ENCODE peak calls at places on chromosomes 16 and 17, in five cellular contexts. F, I, P, V and Z are unnamed samples.

GRCh38 chr16:70750893-70751467 is 50.0 kb downstream of the VAC14 start:
- DNase-seq in F (peak), I (peak), P (peak), V (peak), Z (peak)

GRCh38 chr17:17890773-17891759 is 54.3 kb upstream of the SREBF1 start:
- DNase-seq in F (no peak), I (no peak), P (peak), V (no peak), Z (no peak)

GRCh38 chr16:13134843-13135242 is 233.4 kb downstream of the SHISA9 start:
- DNase-seq in F (no peak), I (no peak), P (peak), V (no peak), Z (no peak)

GRCh38 chr17:51154176-51154575 is 817 bp downstream of the NME1 start:
- DNase-seq in F (no peak), I (no peak), P (no peak), V (no peak), Z (no peak)

GRCh38 chr17:74475189-74475588 is 8.8 kb downstream of the CD300A start:
- DNase-seq in F (no peak), I (no peak), P (no peak), V (no peak), Z (no peak)

GRCh38 chr16:79838860-79839259 is 238.3 kb upstream of the MAF start:
- DNase-seq in F (peak), I (no peak), P (no peak), V (no peak), Z (no peak)

GRCh38 chr17:77131919-77132318 is 8.8 kb upstream of the SEC14L1 start:
- DNase-seq in F (no peak), I (no peak), P (no peak), V (no peak), Z (no peak)

GRCh38 chr17:55577687-55578086 is 66.4 kb upstream of the SMIM36 start:
- DNase-seq in F (peak), I (peak), P (no peak), V (no peak), Z (no peak)

DNA sequence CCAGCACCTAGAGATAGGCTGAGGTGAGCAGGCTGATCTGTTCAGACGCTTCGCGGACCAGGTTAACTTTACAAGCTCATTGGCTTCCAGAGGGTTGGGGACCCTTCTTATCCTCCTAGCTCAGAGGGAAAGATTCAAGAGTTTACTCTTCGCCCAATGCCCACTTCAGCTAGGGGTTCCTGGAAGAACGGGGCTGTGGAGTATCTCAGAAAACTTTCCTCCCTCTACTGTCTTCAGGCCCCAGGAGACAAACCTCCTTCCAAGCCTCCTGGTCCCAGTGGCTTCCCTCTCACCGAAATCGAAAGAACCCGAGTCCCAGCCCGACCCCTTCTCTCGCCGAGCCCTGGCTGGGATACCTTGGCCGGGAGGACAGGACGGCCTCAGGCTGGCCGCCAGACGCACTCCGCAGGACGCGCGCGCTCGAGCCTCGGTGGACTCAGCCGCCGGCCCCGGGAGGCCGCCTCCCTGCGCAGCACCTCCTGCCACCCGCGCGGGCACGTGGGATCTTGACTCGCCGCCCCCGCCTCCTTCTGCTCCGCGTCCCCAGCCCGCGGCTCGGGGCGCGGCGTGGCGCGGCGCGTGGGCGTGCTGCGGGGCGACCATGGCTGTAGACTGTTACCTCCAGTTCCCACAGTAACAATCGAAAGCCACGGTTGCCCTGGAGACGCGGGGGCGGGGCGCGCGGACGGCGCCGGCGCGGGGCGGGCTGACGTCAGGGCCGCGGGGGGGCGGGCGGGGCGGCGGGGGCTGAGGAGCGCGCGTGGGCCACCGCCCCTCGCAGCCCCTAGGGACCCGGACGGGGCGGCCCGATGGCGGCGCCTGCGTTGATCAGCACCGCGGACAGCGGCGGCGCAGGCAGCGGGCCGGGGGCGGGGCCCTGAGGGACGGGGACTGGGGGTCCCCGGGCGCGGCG is 5.3 kb upstream of the HIC1 start:
- DNase-seq in F (peak), I (peak), P (peak), V (peak), Z (peak)
- TF ChIP-seq EP300 in F (no peak), I (no peak), P (no peak), V (no peak), Z (no peak)

GRCh38 chr16:30535106-30535776 is 583 bp upstream of the ZNF747 start:
- DNase-seq in F (no peak), I (no peak), P (no peak), V (no peak), Z (no peak)
- TF ChIP-seq POLR2A in F (no peak), I (no peak), P (no peak), V (no peak), Z (no peak)

DNA sequence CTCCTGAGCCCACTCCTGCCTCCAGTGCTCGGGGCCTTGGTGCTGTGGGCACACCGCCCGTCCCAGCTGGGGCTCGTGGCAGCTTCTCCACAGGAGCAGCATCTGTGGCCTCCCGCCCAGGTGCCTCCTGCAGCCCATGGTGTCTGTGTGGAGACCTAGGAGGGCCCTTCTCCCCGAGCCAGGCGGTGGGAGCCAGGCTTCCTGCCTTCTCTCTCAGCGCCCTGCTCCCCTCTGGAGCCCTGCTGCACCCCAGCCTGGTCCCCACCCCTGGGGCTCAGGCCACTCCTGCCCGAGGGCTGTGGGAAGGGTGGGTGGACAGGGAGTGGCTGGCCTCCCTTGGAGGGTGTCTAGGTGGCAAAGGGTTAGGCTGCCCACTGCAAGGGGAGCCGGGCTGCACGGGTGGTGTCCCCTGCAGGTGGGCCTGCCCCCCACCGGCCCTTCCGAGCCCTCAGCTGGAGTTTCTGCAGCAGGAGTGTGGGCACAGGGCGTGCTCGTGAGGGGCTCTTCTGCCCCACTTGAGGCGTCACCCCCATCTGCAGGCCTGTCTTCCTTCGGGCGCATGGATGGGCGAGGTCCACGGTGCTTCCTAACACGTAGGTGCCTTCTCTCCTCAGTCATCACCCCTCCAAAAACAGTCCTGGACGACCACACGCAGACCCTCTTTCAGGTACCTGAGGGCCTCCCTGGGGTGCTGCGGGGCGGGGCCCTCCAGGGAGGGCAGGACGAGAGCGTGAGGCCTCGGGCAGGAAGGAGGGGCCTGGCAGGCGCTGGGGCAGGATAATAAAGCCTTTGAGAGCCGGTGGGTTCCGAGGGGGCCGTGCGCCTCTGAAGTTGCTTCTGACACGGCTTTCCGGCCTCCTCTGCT is 10.8 kb downstream of the CENPX start:
- DNase-seq in F (no peak), I (no peak), P (no peak), V (no peak), Z (no peak)
- H3K27ac ChIP-seq in F (no peak), I (no peak), P (peak), V (no peak), Z (peak)

DNA sequence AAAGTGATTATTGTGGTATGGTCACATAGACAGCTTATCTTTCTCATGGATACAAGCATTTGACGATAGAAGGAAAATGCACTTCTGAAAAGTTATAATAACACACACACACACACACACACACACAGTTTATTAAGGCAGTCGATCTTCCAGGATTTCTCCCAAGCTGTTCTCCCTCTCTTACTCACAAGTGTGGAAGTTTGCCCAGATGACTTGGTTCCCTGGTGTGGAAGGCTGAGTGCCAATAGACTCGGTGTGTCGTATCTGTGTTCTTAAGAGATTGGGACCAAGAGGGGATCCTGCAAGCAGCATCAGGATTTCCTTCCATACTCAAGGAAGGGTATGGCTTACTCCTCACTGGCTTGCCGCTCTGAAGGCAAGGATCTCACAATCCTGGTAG is 279.6 kb downstream of the HS3ST3B1 start:
- DNase-seq in F (no peak), I (no peak), P (no peak), V (no peak), Z (no peak)
- TF ChIP-seq EP300 in F (no peak), I (no peak), P (no peak), V (no peak), Z (no peak)